ENCODE peak calls at places on chromosome 16, in five cellular contexts. One of them, this sample, is unnamed.

GRCh38 chr16:56137269-56137668 is 54.0 kb upstream of the GNAO1 start:
- DNase-seq in body of pancreas: no peak
- DNase-seq in GM23338: no peak
- DNase-seq in gastrocnemius medialis: no peak
- DNase-seq in MM.1S: no peak
- DNase-seq in this sample: no peak

GRCh38 chr16:86030116-86030515 is 131.2 kb downstream of the IRF8 start:
- DNase-seq in gastrocnemius medialis: no peak
- DNase-seq in MM.1S: no peak
- DNase-seq in GM23338: no peak
- DNase-seq in body of pancreas: peak
- DNase-seq in this sample: no peak

GRCh38 chr16:72015124-72015523 is 6.6 kb downstream of the DHODH start:
- DNase-seq in MM.1S: no peak
- DNase-seq in gastrocnemius medialis: no peak
- DNase-seq in body of pancreas: no peak
- DNase-seq in GM23338: no peak
- DNase-seq in this sample: no peak

GRCh38 chr16:82302007-82302733 is 132.1 kb upstream of the MPHOSPH6 start:
- DNase-seq in GM23338: no peak
- DNase-seq in MM.1S: no peak
- DNase-seq in gastrocnemius medialis: no peak
- DNase-seq in body of pancreas: peak
- DNase-seq in this sample: no peak

GRCh38 chr16:61730997-61731396 is 305.2 kb downstream of the CDH8 start:
- DNase-seq in MM.1S: no peak
- DNase-seq in GM23338: peak
- DNase-seq in gastrocnemius medialis: no peak
- DNase-seq in body of pancreas: no peak
- DNase-seq in this sample: no peak

GRCh38 chr16:48067388-48067787 is 88.4 kb downstream of the ABCC12 start:
- DNase-seq in MM.1S: no peak
- DNase-seq in GM23338: no peak
- DNase-seq in gastrocnemius medialis: no peak
- DNase-seq in body of pancreas: no peak
- DNase-seq in this sample: no peak

GRCh38 chr16:29943846-29944669 is 17.8 kb upstream of the TMEM219 start:
- DNase-seq in gastrocnemius medialis: no peak
- DNase-seq in GM23338: peak
- DNase-seq in MM.1S: no peak
- DNase-seq in body of pancreas: peak
- DNase-seq in this sample: peak

GRCh38 chr16:69762843-69763556 is 868 bp downstream of the WWP2 start:
- DNase-seq in MM.1S: peak
- DNase-seq in gastrocnemius medialis: no peak
- DNase-seq in GM23338: no peak
- DNase-seq in body of pancreas: no peak
- DNase-seq in this sample: peak

GRCh38 chr16:946048-946395 is 24.8 kb downstream of the LMF1 start:
- DNase-seq in gastrocnemius medialis: no peak
- DNase-seq in body of pancreas: no peak
- DNase-seq in MM.1S: no peak
- DNase-seq in GM23338: no peak
- DNase-seq in this sample: no peak

GRCh38 chr16:1019234-1019933 is 37.8 kb downstream of the SOX8 start:
- DNase-seq in gastrocnemius medialis: no peak
- DNase-seq in GM23338: no peak
- DNase-seq in MM.1S: no peak
- DNase-seq in body of pancreas: peak
- DNase-seq in this sample: no peak

GRCh38 chr16:27356794-27357193 is 43.0 kb downstream of the IL4R start:
- DNase-seq in gastrocnemius medialis: no peak
- DNase-seq in MM.1S: no peak
- DNase-seq in GM23338: no peak
- DNase-seq in body of pancreas: no peak
- DNase-seq in this sample: no peak

GRCh38 chr16:73032548-73033270 is 15.2 kb downstream of the ZFHX3 start:
- DNase-seq in MM.1S: no peak
- DNase-seq in gastrocnemius medialis: no peak
- DNase-seq in body of pancreas: no peak
- DNase-seq in GM23338: peak
- DNase-seq in this sample: no peak

GRCh38 chr16:19138601-19139000 is 24.8 kb downstream of the ITPRIPL2 start:
- DNase-seq in MM.1S: no peak
- DNase-seq in gastrocnemius medialis: peak
- DNase-seq in GM23338: peak
- DNase-seq in body of pancreas: peak
- DNase-seq in this sample: peak

GRCh38 chr16:2507679-2508064 is 6.1 kb upstream of the ATP6V0C start:
- DNase-seq in MM.1S: no peak
- DNase-seq in body of pancreas: peak
- DNase-seq in GM23338: no peak
- DNase-seq in gastrocnemius medialis: no peak
- DNase-seq in this sample: no peak

GRCh38 chr16:69112285-69113129 is 7.1 kb downstream of the HAS3 start:
- DNase-seq in body of pancreas: peak
- DNase-seq in GM23338: peak
- DNase-seq in gastrocnemius medialis: no peak
- DNase-seq in MM.1S: peak
- DNase-seq in this sample: peak

GRCh38 chr16:73289232-73289631 is 241.3 kb upstream of the ZFHX3 start:
- DNase-seq in body of pancreas: no peak
- DNase-seq in GM23338: no peak
- DNase-seq in gastrocnemius medialis: no peak
- DNase-seq in MM.1S: no peak
- DNase-seq in this sample: no peak

GRCh38 chr16:25270577-25270976 is 12.9 kb upstream of the ZKSCAN2 start:
- DNase-seq in MM.1S: no peak
- DNase-seq in GM23338: no peak
- DNase-seq in body of pancreas: no peak
- DNase-seq in gastrocnemius medialis: no peak
- DNase-seq in this sample: no peak

GRCh38 chr16:27761816-27762215 is 211.9 kb downstream of the KATNIP start:
- DNase-seq in gastrocnemius medialis: no peak
- DNase-seq in body of pancreas: no peak
- DNase-seq in MM.1S: no peak
- DNase-seq in GM23338: no peak
- DNase-seq in this sample: no peak

GRCh38 chr16:11666108-11667055 is 1.9 kb upstream of the SNN start:
- DNase-seq in body of pancreas: no peak
- DNase-seq in MM.1S: no peak
- DNase-seq in gastrocnemius medialis: no peak
- DNase-seq in GM23338: no peak
- DNase-seq in this sample: no peak

GRCh38 chr16:79602615-79603014 is 2.1 kb upstream of the MAF start:
- DNase-seq in GM23338: no peak
- DNase-seq in body of pancreas: no peak
- DNase-seq in gastrocnemius medialis: no peak
- DNase-seq in MM.1S: peak
- DNase-seq in this sample: peak

GRCh38 chr16:55370762-55371482 is 46.9 kb downstream of the IRX6 start:
- DNase-seq in gastrocnemius medialis: peak
- DNase-seq in GM23338: peak
- DNase-seq in MM.1S: peak
- DNase-seq in body of pancreas: peak
- DNase-seq in this sample: peak

GRCh38 chr16:80924372-80924978 is 82.2 kb downstream of the CMC2 start:
- DNase-seq in body of pancreas: peak
- DNase-seq in MM.1S: no peak
- DNase-seq in GM23338: peak
- DNase-seq in gastrocnemius medialis: no peak
- DNase-seq in this sample: peak

GRCh38 chr16:23248261-23249194 is 53.6 kb upstream of the SCNN1B start:
- DNase-seq in gastrocnemius medialis: no peak
- DNase-seq in MM.1S: no peak
- DNase-seq in body of pancreas: no peak
- DNase-seq in GM23338: no peak
- DNase-seq in this sample: no peak

GRCh38 chr16:4486126-4486893 is 10.1 kb downstream of the HMOX2 start:
- DNase-seq in GM23338: no peak
- DNase-seq in MM.1S: no peak
- DNase-seq in body of pancreas: peak
- DNase-seq in gastrocnemius medialis: peak
- DNase-seq in this sample: no peak
- H3K27ac ChIP-seq in GM23338: no peak
- H3K27ac ChIP-seq in MM.1S: no peak
- H3K27ac ChIP-seq in body of pancreas: peak
- H3K27ac ChIP-seq in gastrocnemius medialis: peak
- H3K27ac ChIP-seq in this sample: peak

DNA sequence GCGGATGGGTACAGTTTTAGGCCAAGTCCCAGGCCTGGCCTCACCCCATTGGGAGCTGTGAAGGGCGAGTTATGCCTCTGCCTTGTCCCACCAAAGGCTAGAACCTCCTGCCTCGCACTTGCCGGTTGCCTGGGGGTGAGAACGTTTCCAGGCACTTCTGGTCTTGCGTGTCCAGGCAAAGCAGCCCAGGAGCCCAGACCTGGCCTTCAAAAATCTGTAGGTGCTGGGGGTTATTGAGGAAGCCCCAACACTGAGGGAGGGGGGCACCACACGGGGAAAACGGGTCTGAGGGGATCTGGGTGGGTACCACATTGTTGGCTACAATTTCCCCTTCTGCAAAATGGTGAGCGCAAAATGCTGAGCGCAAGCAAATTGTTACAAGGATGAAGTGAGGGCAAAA is 12.2 kb upstream of the ATP2C2 start:
- DNase-seq in gastrocnemius medialis: no peak
- DNase-seq in MM.1S: no peak
- DNase-seq in GM23338: no peak
- DNase-seq in body of pancreas: no peak
- DNase-seq in this sample: no peak
- H3K27ac ChIP-seq in gastrocnemius medialis: no peak
- H3K27ac ChIP-seq in MM.1S: no peak
- H3K27ac ChIP-seq in GM23338: no peak
- H3K27ac ChIP-seq in body of pancreas: no peak
- H3K27ac ChIP-seq in this sample: no peak

GRCh38 chr16:20485408-20485807 is 34.1 kb downstream of the ACSM2A start:
- DNase-seq in GM23338: no peak
- DNase-seq in body of pancreas: no peak
- DNase-seq in MM.1S: no peak
- DNase-seq in gastrocnemius medialis: no peak
- DNase-seq in this sample: no peak

DNA sequence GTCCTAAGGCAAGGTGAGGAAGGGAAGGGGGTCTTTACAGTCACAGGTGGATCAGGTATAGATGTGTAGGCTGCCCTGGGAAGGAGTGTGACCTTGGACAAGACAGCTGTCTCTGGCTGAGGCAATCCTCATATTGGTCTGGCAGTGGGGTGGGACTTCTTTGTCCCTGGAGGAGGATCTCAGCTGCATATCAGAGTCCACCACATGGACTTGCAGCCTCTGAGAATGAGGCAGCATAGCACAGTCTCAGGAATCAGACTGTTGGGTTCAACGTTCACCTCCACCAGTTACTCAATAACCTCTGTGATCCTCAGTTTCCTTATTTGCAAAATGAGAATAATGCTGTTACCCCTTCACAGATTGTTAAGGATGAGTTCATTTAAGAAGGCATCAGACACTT is 33.4 kb downstream of the ACSM2A start:
- DNase-seq in body of pancreas: no peak
- DNase-seq in GM23338: no peak
- DNase-seq in gastrocnemius medialis: no peak
- DNase-seq in MM.1S: no peak
- DNase-seq in this sample: peak
- H3K27ac ChIP-seq in body of pancreas: no peak
- H3K27ac ChIP-seq in GM23338: no peak
- H3K27ac ChIP-seq in gastrocnemius medialis: no peak
- H3K27ac ChIP-seq in MM.1S: no peak
- H3K27ac ChIP-seq in this sample: no peak

GRCh38 chr16:49727611-49728010 is 128.3 kb downstream of the ZNF423 start:
- DNase-seq in GM23338: no peak
- DNase-seq in MM.1S: no peak
- DNase-seq in body of pancreas: no peak
- DNase-seq in gastrocnemius medialis: no peak
- DNase-seq in this sample: no peak

GRCh38 chr16:49723310-49723709 is 132.6 kb downstream of the ZNF423 start:
- DNase-seq in MM.1S: no peak
- DNase-seq in body of pancreas: no peak
- DNase-seq in gastrocnemius medialis: no peak
- DNase-seq in GM23338: no peak
- DNase-seq in this sample: no peak

GRCh38 chr16:49725651-49726050 is 130.3 kb downstream of the ZNF423 start:
- DNase-seq in body of pancreas: no peak
- DNase-seq in gastrocnemius medialis: no peak
- DNase-seq in GM23338: no peak
- DNase-seq in MM.1S: no peak
- DNase-seq in this sample: no peak

GRCh38 chr16:49731911-49732310 is 124.0 kb downstream of the ZNF423 start:
- DNase-seq in MM.1S: no peak
- DNase-seq in GM23338: no peak
- DNase-seq in body of pancreas: no peak
- DNase-seq in gastrocnemius medialis: no peak
- DNase-seq in this sample: no peak

DNA sequence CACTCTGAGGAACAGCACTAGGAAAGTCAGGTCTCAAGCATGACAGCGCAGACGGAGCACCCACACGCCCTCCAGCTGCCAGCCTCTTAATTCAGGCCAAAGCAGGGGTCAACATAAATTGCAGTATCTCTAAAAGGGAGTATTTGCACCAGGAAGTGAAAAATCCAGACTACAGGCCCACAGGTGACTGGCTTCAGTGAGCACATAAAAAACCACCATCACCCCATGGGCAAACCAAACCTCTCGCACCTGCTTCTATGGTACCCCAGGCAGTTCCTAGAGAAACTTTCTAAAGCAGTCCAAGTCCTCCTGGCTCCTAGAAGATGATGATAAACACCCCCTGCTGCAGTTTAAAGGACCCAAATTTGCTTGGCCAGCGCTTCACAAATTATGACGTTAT is 129.8 kb downstream of the ZNF423 start:
- DNase-seq in gastrocnemius medialis: no peak
- DNase-seq in body of pancreas: no peak
- DNase-seq in MM.1S: no peak
- DNase-seq in GM23338: no peak
- DNase-seq in this sample: no peak
- H3K27ac ChIP-seq in gastrocnemius medialis: no peak
- H3K27ac ChIP-seq in body of pancreas: no peak
- H3K27ac ChIP-seq in MM.1S: no peak
- H3K27ac ChIP-seq in GM23338: no peak
- H3K27ac ChIP-seq in this sample: no peak

DNA sequence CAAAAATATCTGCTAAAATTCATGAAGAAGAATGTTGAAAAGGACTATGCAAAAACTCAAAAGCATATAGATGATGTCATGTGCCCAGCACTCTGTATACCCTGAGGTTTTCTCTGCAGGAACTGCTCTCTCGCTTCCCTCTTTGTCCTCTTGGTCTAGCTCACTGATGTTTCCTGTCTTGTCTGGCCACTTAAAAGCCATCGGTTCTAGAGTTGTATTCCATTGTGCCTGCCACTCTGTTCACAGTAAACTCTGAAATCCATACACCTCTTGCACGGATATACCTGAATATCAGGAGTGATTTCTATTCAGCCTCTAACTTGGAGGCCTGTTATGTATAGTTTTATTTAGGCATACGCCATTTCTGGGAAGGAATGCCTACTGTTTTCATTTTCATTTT is 101.0 kb upstream of the CNTNAP4 start:
- DNase-seq in body of pancreas: no peak
- DNase-seq in MM.1S: peak
- DNase-seq in GM23338: no peak
- DNase-seq in gastrocnemius medialis: no peak
- DNase-seq in this sample: no peak
- H3K27ac ChIP-seq in body of pancreas: no peak
- H3K27ac ChIP-seq in MM.1S: no peak
- H3K27ac ChIP-seq in GM23338: no peak
- H3K27ac ChIP-seq in gastrocnemius medialis: no peak
- H3K27ac ChIP-seq in this sample: no peak